ENCODE peak calls at places on chromosomes 5 and 9, in nine cellular contexts. D is substantia nigra; R is sciatic nerve; Y is activated CD8-positive, alpha-beta memory T cell treated with anti-CD3 and anti-CD28 coated beads, Interleukin-2, amount 10 ng/mL, durations not matched to agents 7 days and 5 days; E is RWPE1; T is stimulated activated CD4-positive, alpha-beta T cell treated with anti-CD3 and anti-CD28 coated beads, Interleukin-15, amount 100 ng/mL, for 24 hours; O is RCC 7860; L is stimulated activated CD8-positive, alpha-beta memory T cell treated with anti-CD3 and anti-CD28 coated beads, Interleukin-4, amount 100 ng/mL, for 4 hours; Z is psoas muscle. I is an unnamed sample.

GRCh38 chr9:70564464-70565190 is 150.2 kb upstream of the KLF9 start:
- DNase-seq in E (no peak), Y (peak; percentile 38), Z (no peak), R (no peak), L (no peak), D (no peak), T (no peak), O (no peak), I (no peak)

GRCh38 chr5:36066540-36067210 is at the start of gene UGT3A2:
- DNase-seq in Y (no peak), R (no peak), L (no peak), D (no peak), T (no peak), E (no peak), O (no peak), Z (peak; percentile 49), I (no peak)

GRCh38 chr5:140881889-140882590 is at the start of gene PCDHA13:
- DNase-seq in O (no peak), Z (no peak), L (no peak), E (peak; percentile 59), R (no peak), D (no peak), Y (no peak), T (no peak), I (no peak)

GRCh38 chr5:150615141-150615699 is 25.2 kb upstream of the SYNPO start:
- DNase-seq in O (no peak), Y (no peak), D (no peak), E (no peak), L (no peak), R (no peak), T (no peak), Z (no peak), I (peak; percentile 43)

GRCh38 chr5:141488591-141489478 is at the start of gene PCDHGC5:
- DNase-seq in E (peak; percentile 75), L (no peak), Z (no peak), D (peak; percentile 81), R (no peak), Y (no peak), O (peak; percentile 76), T (no peak), I (peak; percentile 57)

GRCh38 chr9:104743377-104743985 is 4.0 kb upstream of the NIPSNAP3A start:
- DNase-seq in Z (no peak), L (no peak), R (no peak), T (peak; percentile 11), E (peak; percentile 64), O (peak; percentile 66), D (no peak), Y (peak; percentile 45), I (no peak)

GRCh38 chr5:11139471-11139870 is 378.4 kb upstream of the DAP start:
- DNase-seq in Z (no peak), T (no peak), O (no peak), Y (no peak), L (no peak), D (no peak), R (no peak), E (no peak), I (no peak)

GRCh38 chr5:74063821-74064598 is 438.0 kb downstream of the ARHGEF28 start:
- DNase-seq in T (no peak), O (peak; percentile 83), L (no peak), R (no peak), Z (no peak), D (no peak), Y (no peak), E (peak; percentile 57), I (no peak)

GRCh38 chr5:79140553-79140952 is 28.9 kb downstream of the BHMT start:
- DNase-seq in Y (no peak), R (no peak), D (no peak), E (no peak), O (no peak), Z (no peak), L (no peak), T (no peak), I (no peak)

GRCh38 chr9:73780916-73781315 is 629.3 kb downstream of the ANXA1 start:
- DNase-seq in Z (no peak), L (no peak), Y (no peak), T (no peak), R (no peak), D (no peak), E (peak; percentile 83), O (peak; percentile 76), I (no peak)

GRCh38 chr5:143551765-143552164 is 148.3 kb upstream of the NR3C1 start:
- DNase-seq in R (no peak), Z (no peak), T (no peak), D (no peak), E (no peak), Y (no peak), L (no peak), O (no peak), I (no peak)

GRCh38 chr5:154470949-154471870 is 6.8 kb downstream of the HAND1 start:
- DNase-seq in D (no peak), O (no peak), Z (peak; percentile 19), R (no peak), T (no peak), L (no peak), Y (no peak), E (no peak), I (no peak)

GRCh38 chr5:90144625-90145327 is 264.8 kb downstream of the CETN3 start:
- DNase-seq in Y (no peak), Z (no peak), T (no peak), D (no peak), L (no peak), O (no peak), R (no peak), E (no peak), I (no peak)

GRCh38 chr5:38465702-38466443 is 90.6 kb downstream of the LIFR start:
- DNase-seq in Y (no peak), T (no peak), O (no peak), E (no peak), R (no peak), L (no peak), Z (no peak), D (no peak), I (no peak)

GRCh38 chr9:13388157-13388556 is 108.7 kb upstream of the MPDZ start:
- DNase-seq in Y (no peak), O (peak; percentile 47), T (no peak), L (no peak), D (no peak), E (no peak), R (no peak), Z (no peak), I (no peak)

GRCh38 chr9:89093201-89093600 is 85.4 kb downstream of the SHC3 start:
- DNase-seq in O (no peak), E (no peak), D (no peak), T (no peak), Y (no peak), R (no peak), Z (no peak), L (no peak), I (no peak)

GRCh38 chr5:58357121-58357520 is 102.8 kb downstream of the PLK2 start:
- DNase-seq in L (no peak), Z (no peak), Y (no peak), D (no peak), T (no peak), O (no peak), E (no peak), R (no peak), I (no peak)

GRCh38 chr9:121776739-121777637 is 125.6 kb downstream of the DAB2IP start:
- DNase-seq in E (no peak), Z (no peak), L (no peak), T (no peak), Y (no peak), R (no peak), D (no peak), O (no peak), I (peak; percentile 7)

GRCh38 chr9:95009459-95009858 is 283.0 kb downstream of the AOPEP start:
- DNase-seq in D (no peak), L (no peak), Y (no peak), T (no peak), R (no peak), Z (no peak), E (no peak), O (peak; percentile 21), I (no peak)

GRCh38 chr9:89372230-89372816 is 54.0 kb downstream of the SECISBP2 start:
- DNase-seq in O (no peak), T (peak; percentile 43), Y (peak; percentile 72), D (no peak), R (no peak), E (no peak), Z (no peak), L (no peak), I (no peak)

GRCh38 chr5:10602031-10602806 is 38.3 kb downstream of the ANKRD33B start:
- DNase-seq in Y (peak; percentile 28), T (no peak), E (no peak), L (no peak), R (no peak), Z (no peak), O (no peak), D (peak; percentile 24), I (peak; percentile 60)

GRCh38 chr5:8829322-8830029 is 716.4 kb downstream of the SEMA5A start:
- DNase-seq in Z (no peak), O (peak; percentile 99), D (peak; percentile 17), R (no peak), L (no peak), Y (no peak), E (peak; percentile 95), T (no peak), I (no peak)

GRCh38 chr5:150596313-150596712 is 44.1 kb upstream of the SYNPO start:
- DNase-seq in D (no peak), L (no peak), R (no peak), O (no peak), Y (no peak), T (no peak), Z (no peak), E (no peak), I (no peak)

GRCh38 chr9:136056546-136057235 is 38.4 kb downstream of the NACC2 start:
- DNase-seq in T (no peak), D (no peak), Y (no peak), E (no peak), Z (no peak), R (no peak), L (no peak), O (no peak), I (no peak)

GRCh38 chr9:5510360-5510931 is at the start of gene PDCD1LG2:
- DNase-seq in R (no peak), Z (no peak), D (no peak), O (peak; percentile 44), Y (peak; percentile 75), L (no peak), E (no peak), T (peak; percentile 75), I (no peak)

GRCh38 chr5:176621661-176622079 is 8.7 kb downstream of the SNCB start:
- DNase-seq in Z (peak; percentile 70), E (no peak), T (no peak), R (no peak), L (no peak), O (no peak), Y (no peak), D (peak; percentile 25), I (peak; percentile 80)

GRCh38 chr5:74132485-74132884 is 506.5 kb downstream of the ARHGEF28 start:
- DNase-seq in D (no peak), Y (no peak), R (no peak), T (no peak), Z (no peak), L (no peak), E (no peak), O (no peak), I (no peak)

GRCh38 chr5:10310073-10310779 is 2.5 kb upstream of the CMBL start:
- DNase-seq in D (no peak), L (no peak), T (peak; percentile 8), Y (no peak), Z (peak; percentile 67), O (peak; percentile 65), R (no peak), E (peak; percentile 95), I (no peak)

I was measured in dorsolateral prefrontal cortex.